ENCODE peak calls at places on chromosomes 3 and 15, in six cellular contexts. U is K562, P is HepG2, C is H1, G is GM12878, R is GM12891. J is an unnamed sample.

GRCh38 chr3:142857056-142857455 is 31.8 kb downstream of the PCOLCE2 start:
- DNase-seq in U (peak; percentile 17), P (peak; percentile 57), C (no peak), G (no peak), R (no peak), J (no peak)

GRCh38 chr3:140086642-140087041 is 151.7 kb downstream of the CLSTN2 start:
- DNase-seq in U (no peak), P (no peak), C (no peak), G (no peak), R (no peak), J (no peak)

GRCh38 chr3:112605285-112605684 is 35.7 kb downstream of the CCDC80 start:
- DNase-seq in U (no peak), P (no peak), C (no peak), G (no peak), R (no peak), J (no peak)

GRCh38 chr15:97547381-97547780 is 413.1 kb upstream of the ARRDC4 start:
- DNase-seq in U (no peak), P (no peak), C (no peak), G (no peak), R (no peak), J (no peak)

GRCh38 chr3:40018369-40018768 is 209.0 kb downstream of the MYRIP start:
- DNase-seq in U (no peak), P (no peak), C (no peak), G (no peak), R (no peak), J (no peak)

GRCh38 chr15:64981812-64982431 is 7.8 kb downstream of the SPG21 start:
- DNase-seq in U (no peak), P (peak; percentile 51), C (no peak), G (no peak), R (no peak), J (no peak)

GRCh38 chr3:100402150-100402706 is 889 bp downstream of the LNP1 start:
- DNase-seq in U (no peak), P (no peak), C (no peak), G (no peak), R (no peak), J (no peak)

GRCh38 chr3:194592798-194593752 is 40.1 kb downstream of the TMEM44 start:
- DNase-seq in U (no peak), P (no peak), C (no peak), G (no peak), R (no peak), J (no peak)

GRCh38 chr15:77547801-77548607 is 84.7 kb downstream of the LINGO1 start:
- DNase-seq in U (no peak), P (no peak), C (no peak), G (no peak), R (no peak), J (no peak)

GRCh38 chr3:66023728-66024390 is 14.9 kb downstream of the MAGI1 start:
- DNase-seq in U (no peak), P (no peak), C (no peak), G (no peak), R (no peak), J (no peak)

GRCh38 chr3:160084998-160085397 is 96.4 kb downstream of the IL12A start:
- DNase-seq in U (no peak), P (no peak), C (no peak), G (no peak), R (no peak), J (no peak)

GRCh38 chr15:33083232-33084006 is 111.1 kb downstream of the FMN1 start:
- DNase-seq in U (no peak), P (no peak), C (no peak), G (no peak), R (no peak), J (no peak)

GRCh38 chr3:11638669-11639402 is 4.9 kb downstream of the VGLL4 start:
- DNase-seq in U (no peak), P (no peak), C (no peak), G (no peak), R (no peak), J (no peak)

GRCh38 chr3:197545111-197545510 is 10.7 kb downstream of the BDH1 start:
- DNase-seq in U (no peak), P (no peak), C (no peak), G (no peak), R (no peak), J (no peak)

GRCh38 chr3:44396200-44397171 is 57.9 kb downstream of the TCAIM start:
- DNase-seq in U (no peak), P (no peak), C (no peak), G (no peak), R (no peak), J (no peak)

GRCh38 chr3:25468866-25469319 is 40.8 kb downstream of the RARB start:
- DNase-seq in U (no peak), P (no peak), C (no peak), G (no peak), R (no peak), J (no peak)

GRCh38 chr3:15933439-15934144 is 135.8 kb upstream of the ANKRD28 start:
- DNase-seq in U (no peak), P (no peak), C (no peak), G (no peak), R (no peak), J (no peak)

GRCh38 chr3:71425491-71426071 is 157.9 kb downstream of the FOXP1 start:
- DNase-seq in U (no peak), P (no peak), C (no peak), G (no peak), R (no peak), J (no peak)

GRCh38 chr3:132283440-132283839 is 33.8 kb upstream of the ACP3 start:
- DNase-seq in U (no peak), P (no peak), C (no peak), G (no peak), R (peak; percentile 15), J (no peak)

DNA sequence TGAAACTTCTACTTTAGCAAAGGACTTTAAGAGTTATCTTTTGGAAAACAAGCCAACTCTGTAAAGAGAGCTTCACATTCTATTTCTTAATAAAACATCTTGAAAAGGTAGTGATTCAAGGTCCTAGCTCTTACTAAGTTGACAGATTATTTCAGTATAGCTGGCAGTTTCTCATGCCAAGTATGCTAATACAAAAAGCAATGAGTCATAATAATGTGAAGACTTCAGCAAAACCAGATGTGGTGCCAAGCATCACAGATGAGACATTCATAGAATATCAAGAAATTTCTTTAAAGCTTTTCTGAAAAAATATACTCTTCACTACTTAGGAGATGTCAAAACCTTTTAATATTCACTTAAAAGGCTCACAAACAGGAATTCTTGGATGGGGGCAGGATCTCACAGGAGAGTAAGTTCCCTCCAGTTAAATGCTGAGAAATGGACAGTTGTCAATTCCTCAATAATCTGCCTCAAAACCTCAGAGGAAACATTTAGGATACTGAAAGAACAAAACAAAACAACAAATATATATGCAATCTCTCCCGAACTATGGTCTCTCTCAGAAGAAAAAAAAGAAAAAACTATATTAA is 45.6 kb downstream of the DCBLD2 start:
- DNase-seq in U (no peak), P (no peak), C (no peak), G (no peak), R (no peak), J (no peak)
- TF ChIP-seq POLR2AphosphoS5 in U (no peak), P (no peak), C (no peak), G (no peak), R (no peak), J (no peak)

GRCh38 chr3:20039765-20040475 is at the start of gene KAT2B:
- DNase-seq in U (peak; percentile 91), P (peak; percentile 47), C (peak; percentile 67), G (no peak), R (peak; percentile 69), J (peak; percentile 69)
- TF ChIP-seq POLR2A in U (peak; percentile 60), P (no peak), C (no peak), G (peak; percentile 81), R (no peak), J (no peak)

DNA sequence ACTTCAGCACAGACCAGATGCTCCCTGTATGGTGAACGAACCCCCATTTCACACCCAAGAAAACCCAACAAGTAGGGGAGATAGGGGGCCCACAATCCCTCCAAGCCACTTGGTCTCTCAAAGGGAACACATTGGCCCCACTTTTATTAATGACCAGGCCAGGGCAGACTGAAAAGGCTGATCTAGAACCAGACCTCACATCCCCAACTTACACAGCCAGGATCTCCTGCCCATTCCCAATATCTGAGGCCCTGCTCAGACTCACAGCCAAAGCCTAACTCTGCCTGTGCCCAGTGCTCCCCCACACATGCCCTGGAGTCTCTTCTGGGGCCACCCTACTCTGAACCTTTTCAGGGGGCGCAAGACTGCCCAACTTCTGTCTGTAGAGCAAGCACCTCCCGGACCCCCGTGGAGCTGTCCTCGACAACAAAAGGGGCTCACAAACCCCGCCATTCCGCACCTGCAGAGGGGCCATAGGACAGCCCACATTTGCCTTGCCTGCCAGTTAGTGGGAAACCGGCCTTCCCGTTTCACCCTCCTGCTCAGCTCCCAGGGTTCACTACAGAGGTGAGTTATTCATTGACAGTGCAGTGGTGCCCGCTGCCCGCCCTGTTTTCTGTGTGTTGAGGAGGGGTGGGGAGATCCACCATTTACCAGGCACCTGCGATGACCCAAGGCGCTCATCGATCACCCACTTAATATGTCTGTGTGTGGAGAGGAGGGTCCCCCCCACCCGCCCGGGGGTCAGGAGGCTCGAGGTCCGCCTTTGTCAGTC is 1.6 kb downstream of the PLXNB1 start:
- DNase-seq in U (no peak), P (peak; percentile 90), C (peak; percentile 73), G (no peak), R (no peak), J (no peak)
- TF ChIP-seq TAF1 in U (no peak), P (peak; percentile 37), C (peak; percentile 28), G (no peak), R (no peak), J (no peak)

GRCh38 chr3:121749276-121750086 is at the start of gene GOLGB1:
- DNase-seq in U (peak; percentile 95), P (peak; percentile 100), C (peak; percentile 92), G (peak; percentile 100), R (peak; percentile 72), J (peak; percentile 77)
- TF ChIP-seq POLR2AphosphoS5 in U (peak; percentile 58), P (peak; percentile 93), C (peak; percentile 99), G (peak; percentile 98), R (peak; percentile 94), J (peak; percentile 97)